ENCODE peak calls at places on chromosomes 7 and 10, in seven cellular contexts. R is mesendoderm, J is H9, U is IMR-90, Z is neuronal stem cell, W is H1, A is mesenchymal stem cell. N is an unnamed sample.

GRCh38 chr10:103668351-103669242 is 175.1 kb downstream of the NEURL1 start:
- DNase-seq in Z (no peak), W (no peak), R (no peak), A (no peak), J (no peak), U (peak), N (no peak)

GRCh38 chr7:44733708-44734481 is 14.8 kb upstream of the ZMIZ2 start:
- DNase-seq in R (no peak), J (no peak), A (peak), U (peak), W (no peak), Z (no peak), N (peak)

GRCh38 chr10:58660577-58661255 is 148.0 kb downstream of the BICC1 start:
- DNase-seq in A (no peak), U (no peak), J (no peak), W (no peak), Z (no peak), R (no peak), N (no peak)

GRCh38 chr10:85623342-85623741 is 743.3 kb downstream of the GRID1 start:
- DNase-seq in Z (no peak), R (no peak), J (peak), A (no peak), U (no peak), W (no peak), N (no peak)

GRCh38 chr7:117230276-117231046 is 92.4 kb downstream of the WNT2 start:
- DNase-seq in J (no peak), R (no peak), U (peak), W (no peak), A (peak), Z (no peak), N (peak)

GRCh38 chr10:111356571-111356970 is 279.7 kb downstream of the ADRA2A start:
- DNase-seq in A (no peak), J (no peak), Z (no peak), W (no peak), R (no peak), U (no peak), N (no peak)

GRCh38 chr10:100482181-100482833 is 19.5 kb downstream of the WNT8B start:
- DNase-seq in R (peak), U (peak), A (peak), J (peak), Z (peak), W (peak), N (peak)

GRCh38 chr7:27204851-27205322 is 5.0 kb upstream of the HOXA13 start:
- DNase-seq in A (peak), U (no peak), W (peak), J (peak), Z (no peak), R (peak), N (no peak)

GRCh38 chr7:42107484-42107883 is 129.5 kb downstream of the GLI3 start:
- DNase-seq in J (peak), R (peak), A (no peak), Z (peak), U (no peak), W (no peak), N (peak)

DNA sequence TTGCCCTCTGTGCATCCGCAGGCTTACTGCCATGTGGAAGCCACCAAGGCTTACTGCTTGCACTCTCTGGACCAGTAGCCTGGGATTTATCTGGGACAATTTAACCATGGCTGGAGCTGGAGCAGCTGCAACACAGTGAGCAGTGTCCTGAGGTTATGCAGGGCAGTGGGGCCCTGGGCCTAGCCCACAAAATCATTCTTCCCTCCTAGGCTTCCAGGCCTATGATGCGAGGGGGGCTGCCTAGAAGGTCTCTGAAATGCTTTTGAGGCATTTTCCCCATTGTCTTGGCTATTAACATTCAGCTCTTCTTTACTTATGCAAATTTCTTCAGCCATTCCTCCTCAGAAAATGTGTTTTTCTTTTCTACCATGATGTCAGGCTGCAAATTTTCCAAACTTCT is 313.6 kb upstream of the CDC14C start:
- DNase-seq in J (no peak), Z (no peak), R (no peak), A (no peak), U (no peak), W (no peak), N (no peak)
- H3K4ac ChIP-seq in J (no peak), Z (no peak), R (no peak), A (no peak), U (no peak), W (no peak), N (no peak)

DNA sequence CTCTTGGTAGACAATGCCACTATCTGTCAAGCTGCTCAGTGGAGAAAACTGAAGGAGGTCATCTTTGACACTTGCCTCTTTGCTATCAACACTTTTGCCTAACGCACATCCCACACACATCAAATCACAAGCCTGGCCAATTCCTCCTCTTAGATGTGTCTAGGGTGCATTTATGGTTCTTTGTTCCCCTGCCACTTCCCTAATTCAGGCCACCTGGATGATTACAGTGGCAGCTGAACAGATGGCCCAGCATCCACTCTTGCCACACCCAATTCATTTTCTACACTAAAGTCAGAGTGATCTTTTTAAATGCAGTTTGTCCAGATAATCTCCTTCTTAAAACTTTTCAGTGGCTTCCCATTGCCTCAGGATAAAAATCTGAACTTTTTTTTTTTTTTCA is 58.6 kb downstream of the LAMB4 start:
- DNase-seq in U (no peak), R (no peak), A (no peak), Z (no peak), W (no peak), J (no peak), N (no peak)
- H2BK120ac ChIP-seq in U (no peak), R (no peak), A (no peak), Z (no peak), W (no peak), J (no peak), N (no peak)

GRCh38 chr7:824106-824505 is 8.2 kb upstream of the SUN1 start:
- DNase-seq in Z (no peak), W (no peak), U (no peak), A (no peak), R (no peak), J (no peak), N (no peak)

GRCh38 chr7:826230-826905 is 5.9 kb upstream of the SUN1 start:
- DNase-seq in R (no peak), U (no peak), Z (no peak), J (no peak), W (no peak), A (no peak), N (no peak)

GRCh38 chr7:825386-825785 is 6.9 kb upstream of the SUN1 start:
- DNase-seq in A (no peak), J (no peak), Z (no peak), U (peak), W (no peak), R (no peak), N (no peak)

GRCh38 chr7:823639-824038 is 8.6 kb upstream of the SUN1 start:
- DNase-seq in A (no peak), U (no peak), Z (no peak), W (no peak), R (no peak), J (no peak), N (no peak)

DNA sequence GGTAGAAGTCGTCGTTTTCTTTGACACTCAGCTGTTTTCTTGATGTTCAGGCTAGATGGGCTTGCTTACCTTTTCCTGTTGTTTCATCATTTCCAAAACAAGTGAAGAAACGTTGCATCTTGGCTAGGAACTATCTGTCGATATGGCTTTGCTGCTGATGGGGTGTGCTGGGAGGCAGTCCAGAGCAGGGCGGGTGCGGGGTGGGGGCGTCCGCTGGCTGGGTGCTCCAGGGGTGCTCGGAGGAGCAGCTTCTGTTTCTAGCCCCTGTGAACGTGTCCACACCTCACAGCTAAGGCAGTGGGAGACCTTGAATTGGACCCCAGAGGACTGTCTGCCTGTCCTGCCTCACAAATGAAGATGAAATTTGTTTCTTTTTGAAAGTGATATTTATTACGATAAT is 7.6 kb upstream of the SUN1 start:
- DNase-seq in A (no peak), W (no peak), U (no peak), R (no peak), J (no peak), Z (no peak), N (no peak)
- H3K27ac ChIP-seq in A (no peak), W (no peak), U (peak), R (no peak), J (no peak), Z (no peak), N (no peak)

GRCh38 chr10:132934953-132935352 is 7.4 kb downstream of the CFAP46 start:
- DNase-seq in W (no peak), A (no peak), R (no peak), Z (no peak), J (no peak), U (no peak), N (no peak)
- H3K4ac ChIP-seq in W (no peak), A (no peak), R (no peak), Z (no peak), J (no peak), U (no peak), N (no peak)